ENCODE peak calls at places on chromosomes 12 and 14, in ten cellular contexts. G is HepG2, S is GM23338, E is transverse colon, F is HCT116, Z is GM12891, J is breast epithelium, I is suprapubic skin, N is GM12892, T is prostate gland. C is an unnamed sample.

GRCh38 chr12:105860556-105861207 is 278.1 kb downstream of the NUAK1 start:
- DNase-seq in Z (no peak), E (no peak), T (peak), G (peak), S (no peak), J (no peak), I (no peak), F (no peak), N (no peak), C (no peak)

GRCh38 chr12:117685115-117685926 is 283.5 kb downstream of the KSR2 start:
- DNase-seq in T (peak), F (no peak), I (peak), J (no peak), Z (no peak), G (peak), E (peak), N (no peak), S (peak), C (no peak)

GRCh38 chr12:25311501-25311900 is 60.8 kb upstream of the KRAS start:
- DNase-seq in I (no peak), T (no peak), J (no peak), G (no peak), E (no peak), F (no peak), N (no peak), S (no peak), Z (no peak), C (no peak)

GRCh38 chr12:12007001-12007712 is 63.6 kb upstream of the BCL2L14 start:
- DNase-seq in G (no peak), T (no peak), Z (peak), E (no peak), I (no peak), J (no peak), S (no peak), F (no peak), N (no peak), C (no peak)

GRCh38 chr12:30796508-30796780 is 41.7 kb upstream of the CAPRIN2 start:
- DNase-seq in S (peak), G (no peak), F (no peak), J (no peak), Z (no peak), E (peak), I (no peak), T (no peak), N (no peak), C (no peak)

GRCh38 chr14:38618514-38618913 is 362.6 kb upstream of the CLEC14A start:
- DNase-seq in T (no peak), J (no peak), I (no peak), S (peak), E (no peak), N (no peak), Z (peak), F (no peak), G (no peak), C (no peak)

GRCh38 chr14:74568380-74568649 is 43.7 kb downstream of the LTBP2 start:
- DNase-seq in I (no peak), E (no peak), G (no peak), F (no peak), T (no peak), Z (no peak), S (no peak), J (no peak), N (no peak), C (no peak)

GRCh38 chr14:64649383-64649998 is 54.7 kb upstream of the PLEKHG3 start:
- DNase-seq in N (no peak), G (no peak), F (no peak), Z (no peak), T (no peak), I (peak), J (no peak), E (peak), S (peak), C (no peak)

GRCh38 chr12:19572920-19573558 is 133.7 kb downstream of the AEBP2 start:
- DNase-seq in Z (no peak), E (peak), N (peak), T (no peak), S (peak), F (peak), G (peak), I (no peak), J (no peak), C (no peak)

GRCh38 chr12:102965281-102966155 is 8.0 kb downstream of the ASCL1 start:
- DNase-seq in G (no peak), S (peak), Z (no peak), E (no peak), F (no peak), T (no peak), N (no peak), I (no peak), J (no peak), C (no peak)

GRCh38 chr12:19288603-19289244 is 150.6 kb upstream of the AEBP2 start:
- DNase-seq in Z (no peak), J (no peak), E (no peak), G (peak), S (peak), T (no peak), F (peak), N (no peak), I (no peak), C (no peak)

GRCh38 chr12:105679982-105680381 is 349.5 kb downstream of the C12orf75 start:
- DNase-seq in G (no peak), Z (no peak), J (no peak), S (no peak), E (no peak), T (no peak), F (no peak), I (no peak), N (no peak), C (no peak)

GRCh38 chr12:132429932-132430643 is 59.9 kb upstream of the FBRSL1 start:
- DNase-seq in E (peak), J (no peak), S (peak), N (peak), F (peak), I (no peak), T (peak), Z (peak), G (no peak), C (no peak)

GRCh38 chr14:76844223-76844622 is 18.0 kb downstream of the LRRC74A start:
- DNase-seq in G (no peak), J (no peak), E (peak), S (peak), F (peak), N (no peak), I (peak), Z (no peak), T (no peak), C (no peak)

DNA sequence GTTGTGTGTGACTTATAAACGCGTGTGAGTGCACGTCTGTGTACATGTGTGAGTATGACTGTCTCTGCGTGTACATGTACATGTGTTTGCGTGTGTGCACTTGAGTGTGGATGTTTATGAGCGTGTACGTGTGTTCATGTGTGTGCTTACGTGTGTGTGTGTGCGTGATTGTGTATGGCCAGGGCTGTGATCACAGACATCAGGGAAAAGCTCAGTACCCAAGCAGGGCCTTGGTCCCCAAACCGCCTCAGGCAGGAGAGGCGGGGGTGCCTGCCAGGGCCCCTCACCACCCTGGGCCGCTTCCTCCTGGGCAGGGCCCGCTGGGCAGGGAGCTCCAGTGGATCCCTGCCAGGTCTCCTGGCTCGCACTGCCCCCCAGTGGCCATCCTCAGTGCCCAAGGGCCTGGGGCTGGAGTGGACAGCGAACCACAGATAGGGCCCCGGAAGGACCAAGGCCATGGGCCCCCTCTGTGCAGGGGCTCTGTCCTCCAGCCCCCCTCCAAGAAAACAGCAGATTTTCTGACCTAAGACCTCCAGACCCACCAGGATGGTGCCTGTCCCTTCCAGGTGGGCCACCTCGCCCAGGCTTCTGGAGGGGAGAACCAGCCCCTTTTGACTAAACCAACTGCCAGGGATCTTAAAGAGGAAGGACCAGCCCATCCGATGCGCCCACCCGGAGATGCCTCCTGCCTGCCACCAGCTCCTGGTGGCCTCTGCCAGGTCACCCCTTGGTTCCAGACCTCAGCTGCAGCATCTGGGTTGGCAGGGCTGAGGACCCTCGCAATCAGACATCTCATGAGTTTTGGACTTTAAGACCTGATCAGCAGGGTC is 326.0 kb upstream of the DIO3 start:
- DNase-seq in J (no peak), S (peak), E (peak), G (peak), I (peak), T (no peak), F (peak), Z (peak), N (no peak), C (no peak)
- TF ChIP-seq POLR2AphosphoS5 in J (no peak), S (no peak), E (no peak), G (no peak), I (no peak), T (no peak), F (no peak), Z (no peak), N (no peak), C (no peak)

GRCh38 chr14:95681153-95681552 is 5.1 kb upstream of the TCL1B start:
- DNase-seq in I (no peak), E (no peak), J (no peak), N (no peak), G (no peak), Z (no peak), S (no peak), T (no peak), F (no peak), C (no peak)

GRCh38 chr14:95679995-95680735 is 6.1 kb upstream of the TCL1B start:
- DNase-seq in E (no peak), J (no peak), S (peak), N (no peak), F (peak), Z (no peak), T (no peak), I (no peak), G (peak), C (no peak)

GRCh38 chr14:95686935-95687334 is 709 bp downstream of the TCL1B start:
- DNase-seq in T (no peak), E (no peak), Z (no peak), J (no peak), S (peak), I (no peak), G (no peak), N (no peak), F (no peak), C (no peak)

GRCh38 chr14:95685978-95686922 is at the start of gene TCL1B:
- DNase-seq in S (peak), E (no peak), G (no peak), J (no peak), F (no peak), I (no peak), Z (no peak), N (no peak), T (no peak), C (no peak)

GRCh38 chr14:95683793-95684192 is 2.4 kb upstream of the TCL1B start:
- DNase-seq in S (peak), I (no peak), G (peak), F (peak), E (peak), Z (peak), N (peak), J (no peak), T (no peak), C (no peak)
- TF ChIP-seq POLR2AphosphoS5 in S (no peak), I (no peak), G (no peak), F (no peak), E (no peak), Z (no peak), N (no peak), J (no peak), T (no peak), C (no peak)

DNA sequence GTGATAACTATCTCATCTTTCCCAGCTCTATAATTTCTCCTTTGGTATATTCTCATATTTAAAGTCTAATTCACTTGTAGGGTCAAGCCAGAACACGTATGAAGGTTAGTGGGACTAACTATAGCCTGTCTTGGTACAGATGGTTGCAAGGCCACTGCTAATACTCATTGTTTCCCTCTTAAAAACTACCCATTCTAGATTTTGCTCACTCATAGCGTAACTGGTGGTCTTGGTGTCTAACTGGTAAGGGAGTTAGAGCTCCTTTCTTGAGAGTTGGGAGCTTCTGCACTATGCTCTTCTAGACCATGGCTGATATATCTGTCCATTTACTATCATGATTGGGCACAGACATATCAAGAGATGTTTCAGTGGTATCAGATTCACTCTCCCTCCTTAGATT is 8.8 kb downstream of the MGP start:
- DNase-seq in E (no peak), F (no peak), Z (no peak), N (no peak), S (no peak), J (no peak), T (no peak), I (no peak), G (no peak), C (no peak)
- TF ChIP-seq POLR2AphosphoS5 in E (no peak), F (no peak), Z (no peak), N (no peak), S (no peak), J (no peak), T (no peak), I (no peak), G (no peak), C (no peak)

GRCh38 chr12:47821346-47821706 is 1.6 kb upstream of the HDAC7 start:
- DNase-seq in N (no peak), E (no peak), G (no peak), J (no peak), I (no peak), S (no peak), F (no peak), T (no peak), Z (no peak), C (no peak)

GRCh38 chr12:47819902-47820630 is at the start of gene HDAC7:
- DNase-seq in J (peak), Z (peak), E (peak), S (peak), T (peak), N (peak), I (peak), F (peak), G (peak), C (no peak)

GRCh38 chr12:47819544-47819901 is 180 bp downstream of the HDAC7 start:
- DNase-seq in N (no peak), T (no peak), G (no peak), J (no peak), Z (no peak), E (no peak), F (no peak), I (no peak), S (no peak), C (no peak)

GRCh38 chr12:47822386-47822785 is 2.7 kb upstream of the HDAC7 start:
- DNase-seq in I (no peak), T (no peak), F (no peak), N (no peak), E (no peak), J (no peak), G (no peak), S (no peak), Z (no peak), C (no peak)

DNA sequence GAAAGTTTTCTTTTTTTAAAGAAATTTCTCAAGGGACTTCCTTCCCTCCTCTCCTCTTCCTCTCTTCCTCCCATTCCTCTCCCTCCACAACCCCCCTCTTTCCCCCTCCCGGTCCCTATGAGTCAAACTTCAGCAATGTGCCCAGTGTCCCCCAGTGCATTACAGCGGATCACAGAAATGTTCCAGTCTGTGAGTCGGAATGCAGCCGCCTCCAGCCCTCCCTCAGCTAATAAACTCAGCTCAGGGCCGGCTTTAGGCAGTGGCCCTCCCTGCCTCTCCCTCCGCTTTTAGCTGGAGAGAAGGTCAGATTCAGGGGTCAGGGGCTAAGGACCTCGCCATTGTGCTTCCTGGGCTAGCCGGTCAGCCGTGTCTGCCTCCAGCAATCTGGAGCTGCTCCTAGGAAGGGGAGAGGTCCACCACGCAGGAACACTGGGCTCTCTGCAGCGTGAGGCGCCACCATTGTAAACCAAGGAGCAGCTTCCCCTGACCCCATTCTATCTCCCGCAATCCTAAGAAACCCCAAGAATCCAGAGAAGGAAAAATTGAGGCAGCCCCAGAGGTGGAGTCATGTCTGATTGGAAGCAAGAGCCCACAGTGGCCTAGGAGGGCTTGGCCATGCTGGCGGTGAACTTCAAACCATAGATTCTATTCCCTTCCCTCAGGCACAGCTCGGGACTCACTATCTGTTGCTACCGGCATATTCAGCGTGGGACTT is 1.1 kb upstream of the HDAC7 start:
- DNase-seq in Z (no peak), F (peak), J (peak), N (no peak), T (peak), I (peak), G (peak), S (peak), E (peak), C (no peak)
- TF ChIP-seq POLR2AphosphoS5 in Z (no peak), F (peak), J (peak), N (no peak), T (peak), I (no peak), G (no peak), S (no peak), E (peak), C (no peak)

DNA sequence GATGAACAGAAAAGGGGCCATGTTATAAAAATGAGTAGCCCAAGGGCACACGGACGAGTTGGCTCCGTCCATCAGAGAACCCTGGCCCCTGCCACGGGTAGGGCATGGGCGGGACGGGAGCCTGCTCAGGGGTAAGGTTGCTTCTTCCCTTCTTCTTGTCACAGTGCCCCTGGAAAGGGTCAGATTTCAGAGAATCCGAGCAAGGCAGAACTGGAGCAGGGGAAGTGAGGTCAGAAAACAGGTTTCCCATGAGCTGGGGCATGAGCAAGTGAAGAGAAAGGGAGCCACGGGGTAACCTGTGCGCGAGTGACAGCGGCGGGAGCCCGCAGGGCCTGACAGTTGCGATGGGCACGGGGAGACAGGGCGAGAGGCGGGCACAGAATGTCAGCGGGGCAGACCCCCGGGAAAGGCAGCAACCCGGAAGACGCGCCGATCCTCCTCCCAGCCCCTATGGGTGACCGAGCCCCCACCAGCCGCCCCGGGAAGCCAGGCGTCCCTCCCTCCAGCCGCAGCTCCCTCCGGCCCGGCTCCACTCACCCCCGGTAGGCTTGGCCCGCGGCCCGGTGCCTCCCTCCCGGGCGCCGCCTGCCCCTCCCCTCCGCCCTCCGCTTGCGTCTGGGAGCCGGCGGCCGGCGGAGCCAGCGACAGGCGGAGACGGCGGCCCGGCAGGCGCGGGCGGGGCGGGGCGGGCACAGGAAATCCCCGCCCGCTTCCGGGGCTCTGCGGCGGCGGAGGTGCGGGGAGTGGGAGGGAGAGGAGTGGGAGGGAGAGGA is at the start of gene ZNF641:
- DNase-seq in T (peak), N (peak), I (peak), F (no peak), E (peak), G (peak), J (peak), Z (peak), S (peak), C (no peak)
- TF ChIP-seq POLR2AphosphoS5 in T (peak), N (no peak), I (no peak), F (peak), E (peak), G (no peak), J (no peak), Z (no peak), S (peak), C (no peak)

DNA sequence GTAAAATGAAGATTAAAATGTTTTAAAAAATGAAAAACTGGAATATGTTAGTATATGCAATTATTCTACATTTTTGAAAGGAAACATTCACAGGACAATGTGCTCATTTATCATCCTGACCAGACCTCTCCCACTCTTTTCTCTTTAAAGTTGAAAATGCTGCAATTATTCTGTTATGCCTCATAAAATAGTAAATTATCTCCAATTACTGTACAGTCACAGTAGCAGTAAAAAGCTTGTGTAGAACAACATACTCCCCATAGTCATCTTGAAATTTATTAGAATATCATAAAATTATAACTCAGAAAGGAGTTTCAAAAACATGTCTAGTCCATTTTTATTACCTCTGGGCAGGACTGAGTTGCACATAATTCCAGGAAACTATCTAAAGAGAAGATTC is 250.3 kb downstream of the SYT1 start:
- DNase-seq in E (no peak), I (no peak), J (no peak), Z (no peak), S (no peak), N (no peak), G (no peak), T (no peak), F (no peak), C (no peak)
- TF ChIP-seq POLR2AphosphoS5 in E (no peak), I (no peak), J (no peak), Z (no peak), S (no peak), N (no peak), G (no peak), T (no peak), F (no peak), C (peak)

GRCh38 chr14:101873401-101873800 is 91.0 kb upstream of the DYNC1H1 start:
- DNase-seq in J (no peak), G (no peak), Z (no peak), N (no peak), E (no peak), S (no peak), T (no peak), I (no peak), F (no peak), C (no peak)
- TF ChIP-seq POLR2AphosphoS5 in J (no peak), G (no peak), Z (no peak), N (no peak), E (no peak), S (no peak), T (no peak), I (no peak), F (no peak), C (no peak)